ENCODE peak calls at places on chromosomes 1 and 21, in nine cellular contexts. One of them, this sample, is unnamed.

GRCh38 chr21:36148886-36149285 is 7.7 kb upstream of the DOP1B start:
- DNase-seq in AG09309: no peak
- DNase-seq in AG04450: no peak
- DNase-seq in cardiac muscle cell: no peak
- DNase-seq in psoas muscle: no peak
- DNase-seq in SK-N-SH: no peak
- DNase-seq in GM12865: no peak
- DNase-seq in astrocyte of the spinal cord: no peak
- DNase-seq in kidney epithelial cell: no peak
- DNase-seq in this sample: no peak

GRCh38 chr1:154353460-154353904 is 28.2 kb downstream of the ATP8B2 start:
- DNase-seq in astrocyte of the spinal cord: peak
- DNase-seq in cardiac muscle cell: peak
- DNase-seq in kidney epithelial cell: peak
- DNase-seq in psoas muscle: no peak
- DNase-seq in SK-N-SH: no peak
- DNase-seq in AG04450: no peak
- DNase-seq in GM12865: peak
- DNase-seq in AG09309: no peak
- DNase-seq in this sample: no peak

GRCh38 chr1:92502247-92502646 is 15.5 kb upstream of the GFI1 start:
- DNase-seq in cardiac muscle cell: peak
- DNase-seq in AG04450: peak
- DNase-seq in GM12865: peak
- DNase-seq in SK-N-SH: no peak
- DNase-seq in AG09309: no peak
- DNase-seq in astrocyte of the spinal cord: peak
- DNase-seq in psoas muscle: no peak
- DNase-seq in kidney epithelial cell: no peak
- DNase-seq in this sample: peak

GRCh38 chr1:21673277-21673780 is 4.2 kb upstream of the RAP1GAP start:
- DNase-seq in GM12865: no peak
- DNase-seq in astrocyte of the spinal cord: peak
- DNase-seq in AG04450: no peak
- DNase-seq in psoas muscle: peak
- DNase-seq in SK-N-SH: no peak
- DNase-seq in AG09309: peak
- DNase-seq in kidney epithelial cell: no peak
- DNase-seq in cardiac muscle cell: peak
- DNase-seq in this sample: peak

GRCh38 chr1:165726169-165726568 is 27.8 kb upstream of the ALDH9A1 start:
- DNase-seq in AG04450: no peak
- DNase-seq in SK-N-SH: no peak
- DNase-seq in astrocyte of the spinal cord: no peak
- DNase-seq in GM12865: no peak
- DNase-seq in cardiac muscle cell: no peak
- DNase-seq in psoas muscle: no peak
- DNase-seq in kidney epithelial cell: no peak
- DNase-seq in AG09309: no peak
- DNase-seq in this sample: no peak

GRCh38 chr1:43052322-43052721 is 93.7 kb upstream of the SLC2A1 start:
- DNase-seq in SK-N-SH: no peak
- DNase-seq in astrocyte of the spinal cord: no peak
- DNase-seq in AG09309: no peak
- DNase-seq in GM12865: no peak
- DNase-seq in cardiac muscle cell: no peak
- DNase-seq in kidney epithelial cell: no peak
- DNase-seq in psoas muscle: no peak
- DNase-seq in AG04450: no peak
- DNase-seq in this sample: no peak

GRCh38 chr1:46133946-46134345 is 1.5 kb upstream of the PIK3R3 start:
- DNase-seq in astrocyte of the spinal cord: no peak
- DNase-seq in AG09309: no peak
- DNase-seq in GM12865: no peak
- DNase-seq in cardiac muscle cell: no peak
- DNase-seq in kidney epithelial cell: no peak
- DNase-seq in SK-N-SH: no peak
- DNase-seq in AG04450: no peak
- DNase-seq in psoas muscle: no peak
- DNase-seq in this sample: no peak

GRCh38 chr21:45887121-45887611 is 94.4 kb upstream of the COL6A1 start:
- DNase-seq in SK-N-SH: peak
- DNase-seq in AG09309: no peak
- DNase-seq in AG04450: no peak
- DNase-seq in psoas muscle: peak
- DNase-seq in GM12865: no peak
- DNase-seq in cardiac muscle cell: peak
- DNase-seq in kidney epithelial cell: no peak
- DNase-seq in astrocyte of the spinal cord: peak
- DNase-seq in this sample: no peak

GRCh38 chr1:55057270-55057955 is 18.1 kb downstream of the PCSK9 start:
- DNase-seq in GM12865: no peak
- DNase-seq in kidney epithelial cell: no peak
- DNase-seq in AG04450: no peak
- DNase-seq in AG09309: no peak
- DNase-seq in astrocyte of the spinal cord: no peak
- DNase-seq in psoas muscle: no peak
- DNase-seq in SK-N-SH: no peak
- DNase-seq in cardiac muscle cell: no peak
- DNase-seq in this sample: no peak

GRCh38 chr1:203183828-203184227 is 2.7 kb downstream of the CHI3L1 start:
- DNase-seq in psoas muscle: no peak
- DNase-seq in astrocyte of the spinal cord: no peak
- DNase-seq in AG04450: no peak
- DNase-seq in GM12865: no peak
- DNase-seq in AG09309: no peak
- DNase-seq in kidney epithelial cell: no peak
- DNase-seq in SK-N-SH: no peak
- DNase-seq in cardiac muscle cell: no peak
- DNase-seq in this sample: no peak

DNA sequence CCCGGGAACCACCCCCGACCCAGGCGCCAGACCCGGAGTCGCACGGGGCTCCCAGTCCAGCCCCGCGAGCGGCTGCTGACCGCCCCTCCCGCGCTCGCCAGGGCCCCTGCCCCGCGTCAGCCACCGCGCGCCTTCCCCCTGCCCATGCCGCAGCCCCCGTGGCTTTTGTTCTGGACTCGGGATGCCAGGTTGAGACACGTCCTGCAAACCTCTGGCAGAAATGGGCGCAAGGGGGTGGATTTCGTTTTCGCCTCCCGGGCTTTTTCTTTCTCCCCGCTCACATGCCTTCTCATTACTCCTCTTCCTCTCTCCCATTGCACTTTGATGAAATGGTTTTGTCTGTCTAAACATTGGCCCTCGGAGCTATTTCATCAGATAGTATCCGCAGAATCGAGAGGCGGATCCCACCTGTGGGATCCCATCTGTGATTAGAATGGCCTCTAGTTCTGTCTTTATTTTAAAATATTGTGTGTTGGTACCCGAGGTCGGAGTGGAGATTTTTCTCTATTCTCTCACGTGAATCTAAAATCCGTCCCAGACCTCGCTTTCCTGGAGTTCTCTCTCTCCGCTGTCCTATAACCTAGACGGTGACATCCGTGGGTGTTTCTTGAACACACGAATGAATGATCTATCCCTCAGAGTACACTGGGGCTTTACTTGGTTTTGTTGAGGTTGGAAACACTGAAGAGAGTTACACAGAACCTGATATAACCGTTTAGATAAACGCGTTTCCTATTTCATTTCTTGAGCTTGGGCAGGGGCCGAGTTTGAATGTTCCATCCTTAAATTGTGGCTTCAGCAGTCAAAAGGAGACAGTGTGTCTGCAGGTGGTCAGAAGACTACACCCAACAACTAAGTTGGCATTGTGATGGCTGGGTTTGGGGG is 1.9 kb downstream of the EDARADD start:
- DNase-seq in cardiac muscle cell: no peak
- DNase-seq in psoas muscle: no peak
- DNase-seq in GM12865: no peak
- DNase-seq in SK-N-SH: no peak
- DNase-seq in AG09309: no peak
- DNase-seq in astrocyte of the spinal cord: no peak
- DNase-seq in kidney epithelial cell: no peak
- DNase-seq in AG04450: no peak
- DNase-seq in this sample: no peak
- H3K4me3 ChIP-seq in cardiac muscle cell: peak
- H3K4me3 ChIP-seq in psoas muscle: peak
- H3K4me3 ChIP-seq in GM12865: peak
- H3K4me3 ChIP-seq in SK-N-SH: peak
- H3K4me3 ChIP-seq in AG09309: peak
- H3K4me3 ChIP-seq in astrocyte of the spinal cord: peak
- H3K4me3 ChIP-seq in kidney epithelial cell: peak
- H3K4me3 ChIP-seq in AG04450: peak
- H3K4me3 ChIP-seq in this sample: peak

GRCh38 chr1:3846521-3846920 is 10.5 kb downstream of the CEP104 start:
- DNase-seq in SK-N-SH: no peak
- DNase-seq in astrocyte of the spinal cord: no peak
- DNase-seq in kidney epithelial cell: no peak
- DNase-seq in psoas muscle: no peak
- DNase-seq in AG09309: no peak
- DNase-seq in GM12865: no peak
- DNase-seq in AG04450: no peak
- DNase-seq in cardiac muscle cell: no peak
- DNase-seq in this sample: no peak
- TF ChIP-seq CTCF in SK-N-SH: no peak
- TF ChIP-seq CTCF in astrocyte of the spinal cord: no peak
- TF ChIP-seq CTCF in kidney epithelial cell: no peak
- TF ChIP-seq CTCF in psoas muscle: no peak
- TF ChIP-seq CTCF in AG09309: no peak
- TF ChIP-seq CTCF in GM12865: no peak
- TF ChIP-seq CTCF in AG04450: no peak
- TF ChIP-seq CTCF in cardiac muscle cell: no peak
- TF ChIP-seq CTCF in this sample: no peak

GRCh38 chr1:231337043-231337471 is 595 bp downstream of the EXOC8 start:
- DNase-seq in cardiac muscle cell: no peak
- DNase-seq in SK-N-SH: peak
- DNase-seq in GM12865: no peak
- DNase-seq in astrocyte of the spinal cord: no peak
- DNase-seq in psoas muscle: no peak
- DNase-seq in AG09309: no peak
- DNase-seq in AG04450: no peak
- DNase-seq in kidney epithelial cell: no peak
- DNase-seq in this sample: no peak

GRCh38 chr1:231334079-231334666 is 3.5 kb downstream of the EXOC8 start:
- DNase-seq in psoas muscle: no peak
- DNase-seq in GM12865: peak
- DNase-seq in AG04450: no peak
- DNase-seq in cardiac muscle cell: no peak
- DNase-seq in kidney epithelial cell: no peak
- DNase-seq in SK-N-SH: no peak
- DNase-seq in AG09309: no peak
- DNase-seq in astrocyte of the spinal cord: no peak
- DNase-seq in this sample: no peak

GRCh38 chr1:231332761-231333160 is 4.9 kb downstream of the EXOC8 start:
- DNase-seq in cardiac muscle cell: no peak
- DNase-seq in AG09309: no peak
- DNase-seq in psoas muscle: no peak
- DNase-seq in GM12865: no peak
- DNase-seq in SK-N-SH: no peak
- DNase-seq in astrocyte of the spinal cord: no peak
- DNase-seq in kidney epithelial cell: no peak
- DNase-seq in AG04450: no peak
- DNase-seq in this sample: no peak

GRCh38 chr1:231335663-231336602 is 1.7 kb downstream of the EXOC8 start:
- DNase-seq in cardiac muscle cell: peak
- DNase-seq in AG09309: no peak
- DNase-seq in psoas muscle: peak
- DNase-seq in GM12865: peak
- DNase-seq in kidney epithelial cell: no peak
- DNase-seq in AG04450: no peak
- DNase-seq in SK-N-SH: no peak
- DNase-seq in astrocyte of the spinal cord: no peak
- DNase-seq in this sample: no peak

DNA sequence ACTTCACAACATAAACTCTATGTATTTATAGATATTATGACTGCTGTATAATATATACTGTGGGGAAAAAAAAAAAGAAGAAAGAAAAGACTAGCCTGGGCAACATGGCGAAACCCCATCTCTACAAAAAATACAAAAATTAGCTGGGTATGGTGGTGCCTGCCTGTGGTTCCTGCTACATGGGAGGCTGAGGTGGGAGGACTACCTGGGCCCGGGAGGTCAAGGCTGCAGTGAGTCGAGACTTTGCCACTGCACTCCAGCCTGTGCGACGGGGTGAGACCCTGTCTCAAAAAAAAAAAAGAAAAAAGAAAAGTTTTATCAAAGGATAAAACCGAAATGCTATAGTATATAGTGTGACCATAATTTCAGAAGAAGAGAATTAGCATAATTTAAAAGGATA is 2.7 kb downstream of the EXOC8 start:
- DNase-seq in AG09309: no peak
- DNase-seq in kidney epithelial cell: no peak
- DNase-seq in SK-N-SH: no peak
- DNase-seq in astrocyte of the spinal cord: no peak
- DNase-seq in GM12865: no peak
- DNase-seq in psoas muscle: no peak
- DNase-seq in AG04450: no peak
- DNase-seq in cardiac muscle cell: no peak
- DNase-seq in this sample: no peak
- H3K4me3 ChIP-seq in AG09309: peak
- H3K4me3 ChIP-seq in kidney epithelial cell: peak
- H3K4me3 ChIP-seq in SK-N-SH: peak
- H3K4me3 ChIP-seq in astrocyte of the spinal cord: peak
- H3K4me3 ChIP-seq in GM12865: peak
- H3K4me3 ChIP-seq in psoas muscle: peak
- H3K4me3 ChIP-seq in AG04450: peak
- H3K4me3 ChIP-seq in cardiac muscle cell: peak
- H3K4me3 ChIP-seq in this sample: peak

GRCh38 chr1:26829214-26829911 is 2.9 kb downstream of the ZDHHC18 start:
- DNase-seq in SK-N-SH: no peak
- DNase-seq in GM12865: no peak
- DNase-seq in cardiac muscle cell: no peak
- DNase-seq in AG09309: no peak
- DNase-seq in AG04450: no peak
- DNase-seq in astrocyte of the spinal cord: no peak
- DNase-seq in psoas muscle: no peak
- DNase-seq in kidney epithelial cell: no peak
- DNase-seq in this sample: no peak
- TF ChIP-seq CTCF in SK-N-SH: no peak
- TF ChIP-seq CTCF in GM12865: no peak
- TF ChIP-seq CTCF in cardiac muscle cell: no peak
- TF ChIP-seq CTCF in AG09309: no peak
- TF ChIP-seq CTCF in AG04450: no peak
- TF ChIP-seq CTCF in astrocyte of the spinal cord: no peak
- TF ChIP-seq CTCF in psoas muscle: no peak
- TF ChIP-seq CTCF in kidney epithelial cell: no peak
- TF ChIP-seq CTCF in this sample: no peak